ENCODE peak calls at places on chromosome 20, in five cellular contexts. N is H1, T is neural progenitor cell, O is HCT116, I is MM.1S. R is an unnamed sample.

GRCh38 chr20:47206962-47207641 is 149.4 kb downstream of the ZMYND8 start:
- DNase-seq in O (no peak), I (no peak), N (no peak), T (peak), R (no peak)

GRCh38 chr20:38466171-38466570 is 6.5 kb upstream of the RALGAPB start:
- DNase-seq in O (no peak), N (no peak), T (no peak), I (no peak), R (no peak)

GRCh38 chr20:15618912-15619311 is 954.3 kb downstream of the KIF16B start:
- DNase-seq in T (no peak), O (no peak), I (no peak), N (no peak), R (no peak)

GRCh38 chr20:5918856-5919633 is 31.3 kb downstream of the TRMT6 start:
- DNase-seq in I (peak), N (no peak), T (no peak), O (no peak), R (no peak)

GRCh38 chr20:41367393-41367695 is 726 bp upstream of the EMILIN3 start:
- DNase-seq in T (peak), I (no peak), N (no peak), O (no peak), R (no peak)

GRCh38 chr20:36919715-36920333 is 31.7 kb downstream of the SAMHD1 start:
- DNase-seq in I (peak), O (peak), T (peak), N (no peak), R (peak)

GRCh38 chr20:35007413-35007812 is 51.7 kb downstream of the MYH7B start:
- DNase-seq in N (no peak), O (no peak), I (no peak), T (no peak), R (no peak)

GRCh38 chr20:4465855-4466545 is 255.7 kb upstream of the PRND start:
- DNase-seq in O (no peak), T (no peak), I (no peak), N (no peak), R (no peak)

GRCh38 chr20:37275125-37275524 is 13.5 kb upstream of the GHRH start:
- DNase-seq in I (no peak), T (no peak), O (no peak), N (no peak), R (no peak)

GRCh38 chr20:10718671-10719070 is 44.9 kb upstream of the JAG1 start:
- DNase-seq in I (no peak), T (no peak), O (no peak), N (no peak), R (no peak)

GRCh38 chr20:62994850-62995249 is 11.9 kb downstream of the BHLHE23 start:
- DNase-seq in N (no peak), I (no peak), O (no peak), T (no peak), R (no peak)
- TF ChIP-seq EZH2 in N (no peak), I (peak), O (no peak), T (no peak), R (no peak)

DNA sequence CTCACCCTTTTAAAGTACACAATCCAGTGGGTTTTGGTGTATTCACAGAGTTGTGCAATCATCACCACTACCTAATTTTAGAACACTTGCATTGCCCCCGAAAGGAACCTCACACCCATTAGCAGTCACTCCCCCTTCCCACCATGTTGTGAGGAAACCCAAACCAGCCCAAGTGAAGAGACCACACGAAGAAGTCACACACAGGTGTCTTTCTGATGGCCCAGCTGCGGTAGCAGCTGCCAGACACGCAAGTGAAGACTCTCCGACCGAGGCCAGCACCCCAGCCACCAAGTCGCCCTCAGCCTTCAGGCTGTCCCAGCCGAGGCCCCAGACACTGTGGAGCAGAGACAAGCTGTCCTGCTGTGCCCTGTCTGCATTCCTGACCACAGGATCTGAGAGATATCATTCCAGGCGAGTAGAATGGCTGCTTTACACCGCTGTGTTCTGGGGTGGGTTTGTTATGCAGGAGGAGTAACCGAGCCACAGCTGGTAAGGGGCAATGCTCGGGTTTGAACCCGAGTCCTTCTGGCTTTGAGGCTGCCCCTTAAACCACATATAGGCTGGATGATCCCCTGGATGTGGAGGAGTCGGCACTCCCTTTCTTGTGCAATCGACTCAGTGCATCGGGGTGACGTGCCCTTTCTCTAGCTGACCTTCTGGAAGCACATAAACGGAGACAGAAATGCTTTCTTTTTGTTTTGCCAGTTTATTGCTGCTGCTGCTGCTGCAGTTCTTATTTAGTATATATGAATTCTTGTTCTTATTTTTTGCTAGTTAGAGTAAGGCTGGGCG is 59.0 kb upstream of the PTPN1 start:
- DNase-seq in T (peak), I (peak), N (no peak), O (no peak), R (peak)
- H3K27ac ChIP-seq in T (no peak), I (no peak), N (no peak), O (no peak), R (peak)

GRCh38 chr20:33862709-33863403 is 51.7 kb downstream of the CHMP4B start:
- DNase-seq in T (peak), O (no peak), I (no peak), N (peak), R (no peak)
- H3K4me3 ChIP-seq in T (peak), O (no peak), I (no peak), N (no peak), R (peak)

GRCh38 chr20:61253264-61253639 is 1.2 kb downstream of the CDH4 start:
- DNase-seq in O (no peak), T (peak), N (no peak), I (no peak), R (no peak)
- TF ChIP-seq EZH2 in O (no peak), T (peak), N (no peak), I (no peak), R (no peak)

DNA sequence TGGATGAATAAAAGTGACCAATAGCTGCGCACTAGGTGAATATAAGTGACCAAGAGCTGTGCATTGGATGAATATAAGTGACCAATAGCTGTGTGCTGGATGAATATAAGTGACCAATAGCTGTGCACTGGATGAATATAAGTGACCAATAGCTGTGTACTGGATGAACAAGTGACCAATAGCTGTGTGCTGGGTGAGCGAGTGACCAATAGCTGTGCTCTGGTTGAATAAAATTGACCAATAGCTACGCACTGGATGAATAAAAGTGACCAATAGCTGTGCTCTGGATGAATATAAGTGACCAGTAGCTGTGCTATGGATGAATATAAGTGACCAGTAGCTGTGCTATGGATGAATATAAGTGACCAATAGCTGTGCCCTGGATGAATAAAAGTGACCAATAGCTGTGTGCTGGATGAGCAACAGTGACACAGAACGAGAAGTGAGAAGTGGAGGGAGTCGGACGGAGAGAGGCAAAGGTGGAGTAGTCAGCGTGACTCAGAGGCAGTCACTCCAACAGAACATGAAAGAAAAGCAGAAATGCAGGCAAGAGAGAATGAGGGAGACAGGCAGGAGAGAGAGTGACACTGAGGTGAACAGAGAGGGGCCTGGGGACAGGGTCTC is 38.5 kb downstream of the RBM38 start:
- DNase-seq in T (no peak), N (no peak), I (no peak), O (peak), R (no peak)
- H3K27ac ChIP-seq in T (no peak), N (no peak), I (no peak), O (no peak), R (no peak)

GRCh38 chr20:25258463-25258805 is 10.5 kb downstream of the PYGB start:
- DNase-seq in T (no peak), O (no peak), N (no peak), I (no peak), R (no peak)
- H3K4me3 ChIP-seq in T (no peak), O (no peak), N (no peak), I (no peak), R (no peak)

GRCh38 chr20:32051720-32052089 is 337 bp upstream of the HCK start:
- DNase-seq in I (no peak), O (no peak), N (no peak), T (no peak), R (no peak)

GRCh38 chr20:32052090-32052791 is at the start of gene HCK:
- DNase-seq in O (no peak), T (peak), I (no peak), N (no peak), R (no peak)

GRCh38 chr20:32050851-32051556 is 1.0 kb upstream of the HCK start:
- DNase-seq in I (no peak), T (peak), N (no peak), O (no peak), R (no peak)

GRCh38 chr20:32053648-32054047 is 1.6 kb downstream of the HCK start:
- DNase-seq in N (no peak), I (no peak), O (no peak), T (no peak), R (no peak)

GRCh38 chr20:32052792-32053362 is 835 bp downstream of the HCK start:
- DNase-seq in N (no peak), T (peak), O (no peak), I (no peak), R (no peak)
- TF ChIP-seq EZH2 in N (no peak), T (no peak), O (no peak), I (no peak), R (no peak)

GRCh38 chr20:17825949-17826843 is 126.4 kb downstream of the BANF2 start:
- DNase-seq in N (no peak), T (no peak), O (no peak), I (no peak), R (no peak)

GRCh38 chr20:17822540-17823155 is 122.9 kb downstream of the BANF2 start:
- DNase-seq in O (no peak), T (no peak), N (no peak), I (no peak), R (no peak)

GRCh38 chr20:17823382-17824144 is 123.8 kb downstream of the BANF2 start:
- DNase-seq in O (no peak), T (no peak), I (no peak), N (no peak), R (no peak)

GRCh38 chr20:17825251-17825691 is 125.5 kb downstream of the BANF2 start:
- DNase-seq in T (no peak), I (no peak), N (no peak), O (no peak), R (no peak)

DNA sequence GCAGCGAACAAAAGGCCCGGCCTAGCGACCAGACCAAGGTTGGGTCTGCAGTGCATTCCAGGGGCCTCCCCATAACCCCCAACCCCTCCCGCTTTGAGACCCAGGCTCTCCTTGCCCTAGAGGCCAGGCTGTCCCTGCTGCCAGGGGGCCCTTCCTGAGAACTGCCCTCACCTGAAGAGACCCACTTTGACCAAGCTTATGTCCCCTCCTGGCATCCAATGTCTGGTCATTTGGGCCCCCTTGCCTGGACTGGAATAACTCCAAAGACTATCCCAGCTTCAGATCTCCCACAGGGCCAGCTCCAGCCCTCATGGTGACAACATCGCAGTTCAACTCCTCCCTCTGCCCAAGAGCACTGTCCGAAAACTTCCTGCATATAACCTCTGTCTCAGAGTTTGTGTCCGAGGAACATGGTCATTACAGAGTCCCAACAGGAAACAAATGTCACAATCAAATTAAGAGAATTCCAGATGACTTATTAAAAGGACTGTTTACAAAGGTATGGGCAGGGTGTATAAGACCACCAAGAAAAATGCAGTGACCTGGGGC is 125.0 kb downstream of the BANF2 start:
- DNase-seq in T (no peak), I (no peak), O (no peak), N (no peak), R (no peak)
- H3K27ac ChIP-seq in T (no peak), I (no peak), O (no peak), N (no peak), R (no peak)